ENCODE peak calls at places on chromosomes 3 and 15, in nine cellular contexts. H is neural progenitor cell; Q is CD8-positive, alpha-beta T cell; Z is cardiac muscle cell; G is uterus; M is heart left ventricle; P is neuronal stem cell; K is psoas muscle; I is mucosa of descending colon. F is an unnamed sample.

GRCh38 chr15:37695719-37696118 is 238.7 kb upstream of the TMCO5A start:
- DNase-seq in Z (no peak), Q (no peak), H (no peak), M (no peak), I (no peak), K (no peak), G (no peak), P (no peak), F (no peak)

GRCh38 chr3:15998896-15999295 is 175.6 kb upstream of the GALNT15 start:
- DNase-seq in K (no peak), H (no peak), Q (no peak), I (no peak), Z (no peak), P (no peak), M (no peak), G (no peak), F (no peak)

GRCh38 chr15:83929619-83930018 is 275.7 kb downstream of the ADAMTSL3 start:
- DNase-seq in H (no peak), G (no peak), Q (no peak), M (no peak), P (no peak), K (no peak), I (no peak), Z (no peak), F (no peak)

GRCh38 chr3:64176461-64176996 is 48.7 kb downstream of the PRICKLE2 start:
- DNase-seq in P (no peak), I (no peak), Z (no peak), Q (no peak), M (no peak), G (no peak), K (no peak), H (no peak), F (no peak)

GRCh38 chr15:92811514-92811913 is 88.6 kb upstream of the CHD2 start:
- DNase-seq in P (no peak), Z (no peak), M (no peak), H (no peak), Q (no peak), G (peak; percentile 13), K (no peak), I (no peak), F (no peak)

GRCh38 chr15:51751687-51752683 is 588 bp downstream of the TMOD2 start:
- DNase-seq in G (peak; percentile 36), P (peak; percentile 29), I (peak; percentile 63), H (peak; percentile 63), K (peak; percentile 56), Z (peak; percentile 57), M (no peak), Q (no peak), F (peak; percentile 60)

GRCh38 chr15:45795487-45796069 is 160.7 kb downstream of the SQOR start:
- DNase-seq in I (no peak), P (peak; percentile 70), G (no peak), H (peak; percentile 88), K (no peak), Z (peak; percentile 76), Q (no peak), M (no peak), F (no peak)

GRCh38 chr3:147379651-147380050 is 26.7 kb downstream of the ZIC4 start:
- DNase-seq in P (no peak), I (no peak), M (no peak), K (no peak), G (no peak), Z (no peak), H (no peak), Q (no peak), F (no peak)

GRCh38 chr3:120907659-120908029 is 361 bp upstream of the STXBP5L start:
- DNase-seq in G (peak; percentile 13), H (no peak), K (no peak), Z (no peak), M (no peak), I (no peak), Q (no peak), P (no peak), F (no peak)

GRCh38 chr3:107117922-107118576 is 259.2 kb upstream of the CCDC54 start:
- DNase-seq in P (peak; percentile 49), Z (peak; percentile 70), H (peak; percentile 75), I (no peak), M (no peak), G (no peak), K (no peak), Q (no peak), F (no peak)

GRCh38 chr3:172277151-172277652 is 171.1 kb downstream of the GHSR start:
- DNase-seq in P (no peak), G (no peak), K (no peak), Z (no peak), I (no peak), Q (no peak), H (no peak), M (no peak), F (no peak)

GRCh38 chr15:43872416-43873020 is 45.7 kb downstream of the WDR76 start:
- DNase-seq in Z (peak; percentile 90), Q (no peak), P (peak; percentile 40), H (peak; percentile 82), I (no peak), M (no peak), K (no peak), G (peak; percentile 24), F (no peak)

GRCh38 chr3:55792010-55792409 is 304.9 kb upstream of the WNT5A start:
- DNase-seq in I (no peak), H (no peak), K (no peak), G (no peak), Z (no peak), M (no peak), Q (no peak), P (no peak), F (no peak)

GRCh38 chr3:168248383-168249047 is 152.8 kb upstream of the GOLIM4 start:
- DNase-seq in M (peak; percentile 57), K (peak; percentile 51), Q (no peak), H (peak; percentile 83), P (peak; percentile 57), G (no peak), Z (peak; percentile 79), I (no peak), F (no peak)

GRCh38 chr15:93034512-93034911 is 54.5 kb downstream of the RGMA start:
- DNase-seq in I (no peak), P (no peak), Q (no peak), M (no peak), K (no peak), H (no peak), G (peak; percentile 9), Z (no peak), F (no peak)

GRCh38 chr15:58458076-58458475 is 26.3 kb downstream of the LIPC start:
- DNase-seq in P (no peak), I (no peak), Q (no peak), Z (peak; percentile 23), K (no peak), M (no peak), G (peak; percentile 28), H (no peak), F (no peak)

GRCh38 chr15:43285609-43286037 is 18.9 kb upstream of the TGM5 start:
- DNase-seq in Q (peak; percentile 24), Z (peak; percentile 68), G (peak; percentile 57), H (peak; percentile 76), P (peak; percentile 66), I (no peak), M (no peak), K (no peak), F (no peak)

GRCh38 chr3:86257955-86258641 is 732.9 kb downstream of the VGLL3 start:
- DNase-seq in M (no peak), I (no peak), Q (no peak), H (no peak), Z (no peak), G (no peak), K (no peak), P (no peak), F (no peak)

GRCh38 chr3:10343526-10343925 is 22.6 kb upstream of the SEC13 start:
- DNase-seq in Z (no peak), Q (no peak), H (no peak), I (no peak), K (peak; percentile 36), M (peak; percentile 33), P (no peak), G (no peak), F (no peak)
- H3K4me1 ChIP-seq in Z (no peaks in the 10 kb centered on the region), Q (no peaks in the 10 kb centered on the region), H (peaks cover 11% of the 10 kb centered on the region), I (no peaks in the 10 kb centered on the region), K (peaks cover 8% of the 10 kb centered on the region), M (no peaks in the 10 kb centered on the region), P (no peaks in the 10 kb centered on the region), G (no peaks in the 10 kb centered on the region), F (no peaks in the 10 kb centered on the region)

GRCh38 chr3:58120075-58120812 is 90.5 kb downstream of the DNASE1L3 start:
- DNase-seq in K (no peak), G (peak; percentile 32), P (no peak), M (no peak), Z (no peak), H (no peak), I (no peak), Q (no peak), F (no peak)
- H3K4me1 ChIP-seq in K (no peaks in the 10 kb centered on the region), G (peaks cover 5% of the 10 kb centered on the region), P (peaks cover 6% of the 10 kb centered on the region), M (peaks cover 28% of the 10 kb centered on the region), Z (peaks cover 3% of the 10 kb centered on the region), H (no peaks in the 10 kb centered on the region), I (no peaks in the 10 kb centered on the region), Q (peaks cover 24% of the 10 kb centered on the region), F (peaks cover 33% of the 10 kb centered on the region)

GRCh38 chr15:60536951-60537350 is 58.0 kb upstream of the ICE2 start:
- DNase-seq in M (no peak), I (no peak), Q (no peak), K (no peak), H (no peak), G (no peak), P (no peak), Z (no peak), F (no peak)
- H3K4me1 ChIP-seq in M (peaks cover 58% of the 10 kb centered on the region), I (no peaks in the 10 kb centered on the region), Q (peaks cover 81% of the 10 kb centered on the region), K (peaks cover 93% of the 10 kb centered on the region), H (no peaks in the 10 kb centered on the region), G (no peaks in the 10 kb centered on the region), P (no peaks in the 10 kb centered on the region), Z (peaks cover 7% of the 10 kb centered on the region), F (peaks cover 18% of the 10 kb centered on the region)

GRCh38 chr15:25732191-25732590 is 130.9 kb downstream of the ATP10A start:
- DNase-seq in Z (no peak), M (no peak), H (no peak), Q (no peak), P (no peak), K (no peak), G (no peak), I (no peak), F (no peak)

GRCh38 chr15:25734680-25735355 is 128.3 kb downstream of the ATP10A start:
- DNase-seq in P (no peak), H (no peak), K (no peak), Q (no peak), I (no peak), Z (no peak), G (no peak), M (no peak), F (no peak)

GRCh38 chr15:25733036-25733855 is 129.9 kb downstream of the ATP10A start:
- DNase-seq in H (no peak), M (no peak), G (no peak), I (no peak), P (no peak), Z (no peak), K (no peak), Q (no peak), F (no peak)

GRCh38 chr15:25735550-25736384 is 127.4 kb downstream of the ATP10A start:
- DNase-seq in P (no peak), I (no peak), G (no peak), K (no peak), Q (no peak), H (no peak), Z (no peak), M (no peak), F (no peak)

GRCh38 chr15:25733856-25734679 is 129.1 kb downstream of the ATP10A start:
- DNase-seq in H (no peak), P (no peak), G (no peak), Q (no peak), I (no peak), Z (no peak), K (no peak), M (no peak), F (no peak)
- H3K4me1 ChIP-seq in H (peaks cover 14% of the 10 kb centered on the region), P (peaks cover 2% of the 10 kb centered on the region), G (no peaks in the 10 kb centered on the region), Q (no peaks in the 10 kb centered on the region), I (no peaks in the 10 kb centered on the region), Z (peaks cover 8% of the 10 kb centered on the region), K (peaks cover 11% of the 10 kb centered on the region), M (peaks cover 37% of the 10 kb centered on the region), F (peaks cover 5% of the 10 kb centered on the region)

F was measured in lower lobe of right lung.